ENCODE peak calls at places on chromosomes 6 and 20, in four cellular contexts. B is K562, R is HL-60, M is GM12878. L is an unnamed sample.

GRCh38 chr6:112202639-112203341 is 51.6 kb downstream of the LAMA4 start:
- DNase-seq in B (no peak), R (no peak), M (peak), L (no peak)

GRCh38 chr6:9563996-9564395 is 850.9 kb downstream of the TFAP2A start:
- DNase-seq in B (no peak), R (no peak), M (no peak), L (no peak)

GRCh38 chr6:107496892-107497684 is 7.2 kb downstream of the SOBP start:
- DNase-seq in B (no peak), R (no peak), M (no peak), L (no peak)

GRCh38 chr6:28914941-28915340 is 8.8 kb downstream of the TRIM27 start:
- DNase-seq in B (no peak), R (no peak), M (no peak), L (no peak)

GRCh38 chr20:22333885-22334545 is 250.4 kb downstream of the FOXA2 start:
- DNase-seq in B (peak), R (peak), M (no peak), L (peak)

GRCh38 chr20:6976535-6976934 is 209.0 kb downstream of the BMP2 start:
- DNase-seq in B (no peak), R (peak), M (no peak), L (no peak)

GRCh38 chr20:2757001-2757400 is 43.4 kb downstream of the CPXM1 start:
- DNase-seq in B (no peak), R (no peak), M (no peak), L (no peak)

GRCh38 chr20:51695574-51696303 is 72.5 kb downstream of the ATP9A start:
- DNase-seq in B (no peak), R (peak), M (no peak), L (no peak)

GRCh38 chr6:10558575-10558974 is 37.4 kb downstream of the GCNT2 start:
- DNase-seq in B (no peak), R (no peak), M (no peak), L (no peak)

DNA sequence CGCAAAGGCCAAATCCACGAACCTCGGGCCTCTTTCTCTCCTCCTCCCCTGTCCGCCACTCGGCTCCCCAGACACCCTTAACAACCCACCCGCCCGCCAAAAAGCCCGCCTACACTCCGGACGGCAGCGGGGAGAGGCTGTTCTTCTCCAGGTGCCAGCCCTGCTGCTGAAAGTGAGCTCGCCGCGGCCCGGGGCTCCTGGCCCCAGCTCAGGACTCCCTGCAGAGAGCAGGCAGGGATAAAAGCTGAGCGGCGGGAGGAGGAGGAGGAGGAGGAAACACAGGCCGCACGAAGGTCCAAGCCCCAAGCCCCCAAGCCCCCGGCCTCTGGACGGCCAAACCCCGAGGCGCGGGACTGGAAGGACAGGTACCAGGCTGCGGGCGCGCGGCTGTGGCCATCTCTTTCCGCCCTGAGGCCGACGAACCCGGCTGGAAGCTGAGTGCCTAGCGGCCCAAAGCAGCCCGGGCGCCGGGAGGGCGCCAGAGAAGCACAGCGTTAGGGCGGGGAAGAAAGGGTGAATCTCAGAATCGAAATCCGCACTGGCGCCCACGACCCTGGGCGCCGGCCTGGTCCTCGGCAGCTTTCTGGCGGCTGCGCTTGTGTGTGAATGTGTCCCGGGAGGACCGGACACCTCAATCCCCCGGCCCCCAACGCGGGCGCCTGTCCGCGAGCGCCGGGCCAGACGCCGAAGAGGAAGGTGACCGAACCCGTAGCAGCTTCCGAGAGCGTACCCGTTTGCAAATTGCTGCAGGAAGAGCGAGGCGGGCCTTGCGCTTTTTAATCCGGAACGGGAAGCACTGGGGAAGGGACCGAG is 3.2 kb downstream of the NRN1 start:
- DNase-seq in B (no peak), R (peak), M (no peak), L (no peak)
- TF ChIP-seq SPI1 in B (no peak), R (no peak), M (no peak), L (no peak)

GRCh38 chr20:32623667-32624157 is 38.6 kb upstream of the NOL4L start:
- DNase-seq in B (no peak), R (no peak), M (no peak), L (no peak)

GRCh38 chr20:32619586-32619985 is 34.5 kb upstream of the NOL4L start:
- DNase-seq in B (no peak), R (no peak), M (no peak), L (no peak)

GRCh38 chr20:32622585-32623468 is 37.7 kb upstream of the NOL4L start:
- DNase-seq in B (no peak), R (no peak), M (no peak), L (no peak)

GRCh38 chr20:32621914-32622584 is 36.9 kb upstream of the NOL4L start:
- DNase-seq in B (no peak), R (no peak), M (no peak), L (no peak)

DNA sequence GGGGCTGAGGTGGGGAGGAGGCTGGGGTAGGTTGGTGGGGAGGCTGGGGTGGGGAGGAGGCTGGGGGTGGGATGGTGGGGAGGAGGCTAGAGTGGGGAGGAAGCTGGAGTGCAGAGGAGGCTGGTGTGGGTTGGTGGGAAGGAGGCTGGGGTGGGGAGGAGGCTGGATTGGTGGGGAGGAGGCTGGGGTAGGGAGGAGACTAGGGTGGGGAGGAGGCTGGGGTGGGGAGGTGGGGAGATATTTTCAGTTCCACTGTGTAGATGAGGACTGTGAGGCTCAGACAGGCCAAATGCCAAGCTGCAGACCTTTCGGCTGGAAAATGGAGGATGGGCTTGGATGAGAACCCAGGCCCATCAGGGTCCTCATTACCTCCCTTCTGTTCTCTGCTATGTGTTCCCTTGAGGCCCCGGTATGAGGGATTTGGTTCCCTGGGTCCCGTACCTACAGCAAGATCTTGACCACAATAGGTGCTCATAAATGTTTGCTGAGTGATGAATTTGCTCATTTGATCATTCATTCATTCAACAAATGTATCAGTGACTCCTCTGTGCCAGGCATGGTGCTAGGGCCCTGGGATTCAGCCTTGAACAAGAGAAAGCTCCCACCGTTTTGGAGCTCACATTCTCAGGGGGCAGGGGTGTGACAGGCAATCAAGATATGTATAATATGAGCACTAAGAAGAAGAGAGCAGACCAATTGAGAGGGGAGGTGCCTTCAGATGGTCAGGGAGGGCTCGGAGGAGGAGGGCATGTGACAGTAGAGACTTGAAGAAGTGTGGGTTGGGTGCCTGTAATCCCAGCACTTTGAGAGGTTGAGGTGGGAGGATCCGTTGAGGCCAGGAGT is 36.2 kb upstream of the NOL4L start:
- DNase-seq in B (peak), R (no peak), M (no peak), L (peak)
- TF ChIP-seq POLR2AphosphoS5 in B (no peak), R (no peak), M (no peak), L (no peak)

DNA sequence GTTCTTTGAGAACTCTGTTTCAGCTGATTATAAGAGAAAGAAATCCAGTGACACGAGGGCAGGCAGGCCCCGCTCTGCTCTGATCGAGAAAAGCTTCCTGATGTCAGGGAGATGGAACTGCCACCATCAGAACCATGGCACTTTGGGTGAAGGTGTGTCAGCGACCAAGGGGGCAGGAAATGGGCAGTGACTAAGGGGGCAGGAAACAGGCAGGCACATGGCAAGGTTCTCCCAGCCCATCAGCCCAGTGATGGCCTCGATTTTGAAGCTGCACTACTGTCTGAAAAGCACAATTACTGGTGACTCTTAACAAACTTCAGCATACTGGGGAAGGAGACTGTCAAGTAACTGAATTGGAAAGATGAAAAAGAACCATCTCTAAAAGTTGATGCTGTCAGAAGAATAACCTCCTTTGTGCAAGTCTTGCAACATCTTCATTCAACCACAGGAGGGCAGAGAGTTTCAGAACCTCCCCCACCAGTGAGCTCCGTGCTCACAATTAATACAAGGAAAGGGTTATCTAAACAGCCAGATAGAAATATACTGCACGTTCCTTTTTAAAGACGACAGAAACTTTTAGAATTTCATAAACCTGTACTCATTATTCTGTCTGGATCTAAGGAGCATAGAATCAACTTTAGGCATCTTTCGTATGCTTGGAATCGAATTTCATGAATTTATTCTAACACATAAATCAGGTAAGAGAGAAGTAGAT is 39.1 kb downstream of the TMX4 start:
- DNase-seq in B (peak), R (peak), M (no peak), L (peak)
- TF ChIP-seq SPI1 in B (no peak), R (no peak), M (no peak), L (no peak)

DNA sequence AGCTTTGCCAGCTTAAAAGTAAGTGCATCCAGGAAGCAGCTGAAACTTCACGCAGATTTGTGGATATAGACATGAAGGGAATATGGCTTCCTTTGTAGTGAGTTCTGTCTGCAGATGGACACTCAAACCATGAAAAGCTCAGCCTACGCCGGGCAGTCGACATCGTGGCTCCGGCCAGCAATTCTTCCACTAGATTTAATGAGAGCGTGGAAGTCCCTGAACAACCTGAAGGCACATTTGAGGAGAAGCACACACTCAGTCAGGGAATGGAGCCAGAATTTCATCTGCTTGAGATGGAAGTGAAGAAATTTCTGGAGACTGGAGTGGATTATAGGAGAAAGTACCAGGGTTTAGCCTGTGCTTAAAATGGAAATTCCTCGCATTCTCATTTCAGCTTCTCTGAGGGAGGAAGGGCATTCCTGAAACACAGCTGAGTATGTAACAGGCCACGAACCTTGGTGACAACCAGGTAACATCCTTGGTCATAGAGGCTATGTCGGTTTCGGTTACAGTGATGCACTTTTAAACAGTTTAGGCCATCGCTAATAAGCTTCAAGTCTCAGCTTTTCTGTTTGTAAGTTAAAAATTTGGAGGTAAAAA is 80.5 kb upstream of the AGPAT4 start:
- DNase-seq in B (no peak), R (no peak), M (no peak), L (no peak)
- TF ChIP-seq POLR2AphosphoS5 in B (no peak), R (no peak), M (no peak), L (no peak)

DNA sequence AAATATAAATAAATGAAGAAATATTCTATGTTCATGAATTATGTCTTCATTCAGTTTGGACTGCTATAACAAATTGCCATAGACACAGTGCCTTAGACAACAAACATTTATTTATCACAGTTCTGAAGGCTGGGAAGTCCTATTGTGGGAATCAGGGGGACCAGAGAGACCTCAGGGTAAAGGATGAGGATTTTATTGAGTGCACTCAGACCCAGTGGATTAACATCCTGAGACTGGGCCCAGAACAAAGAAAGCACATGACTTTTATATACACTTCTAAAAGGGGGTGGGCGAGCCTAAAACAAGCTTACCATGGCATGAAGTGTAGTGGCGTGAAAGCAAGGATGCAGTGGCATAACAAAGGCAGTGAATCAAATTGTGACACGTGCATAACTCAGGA is 26.9 kb upstream of the CBLN4 start:
- DNase-seq in B (no peak), R (no peak), M (no peak), L (no peak)
- TF ChIP-seq SPI1 in B (no peak), R (no peak), M (no peak), L (no peak)

DNA sequence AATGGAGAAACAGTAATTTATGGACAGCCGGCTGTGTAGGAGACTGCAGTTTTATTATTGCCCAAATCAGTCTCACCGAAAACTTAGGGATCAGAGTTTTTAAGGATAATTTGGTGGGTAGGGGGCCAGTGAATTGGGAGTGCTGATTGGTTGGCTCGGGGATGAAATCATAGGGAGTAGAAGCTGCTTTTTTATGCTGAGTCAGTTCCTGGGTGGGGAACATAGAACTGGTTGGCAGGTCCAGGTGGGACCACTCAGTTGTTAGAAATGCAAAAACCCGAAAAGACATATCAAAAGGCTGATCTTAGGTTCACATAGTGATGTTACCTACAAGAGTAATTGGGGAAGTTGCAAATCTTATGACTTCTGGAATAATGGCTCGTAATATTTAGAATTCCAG is 59.3 kb downstream of the DOP1A start:
- DNase-seq in B (no peak), R (no peak), M (no peak), L (no peak)
- TF ChIP-seq POLR2AphosphoS5 in B (no peak), R (no peak), M (no peak), L (no peak)

GRCh38 chr6:150881911-150882481 is 16.5 kb downstream of the MTHFD1L start:
- DNase-seq in B (no peak), R (no peak), M (no peak), L (no peak)
- TF ChIP-seq SPI1 in B (no peak), R (no peak), M (no peak), L (no peak)

GRCh38 chr20:38825901-38826625 is 20.6 kb downstream of the PPP1R16B start:
- DNase-seq in B (no peak), R (no peak), M (no peak), L (no peak)
- TF ChIP-seq POLR2AphosphoS5 in B (no peak), R (no peak), M (no peak), L (peak)